ENCODE peak calls at places on chromosomes 3 and 15, in four cellular contexts. T is GM12865, R is IMR-90, G is sigmoid colon. O is an unnamed sample.

GRCh38 chr3:97940034-97940433 is 32.2 kb downstream of the RIOX2 start:
- DNase-seq in T (no peak), R (no peak), G (no peak), O (no peak)

GRCh38 chr3:98482717-98483482 is 14.6 kb upstream of the OR5K2 start:
- DNase-seq in R (no peak), T (peak; percentile 33), G (no peak), O (no peak)

GRCh38 chr15:68646156-68646555 is 67.4 kb downstream of the CORO2B start:
- DNase-seq in R (no peak), G (peak; percentile 60), T (no peak), O (no peak)

GRCh38 chr3:148528024-148528423 is 169.7 kb upstream of the AGTR1 start:
- DNase-seq in G (no peak), T (no peak), R (peak; percentile 15), O (no peak)

GRCh38 chr3:88059380-88060160 is 515 bp downstream of the ZNF654 start:
- DNase-seq in G (peak; percentile 65), R (no peak), T (no peak), O (no peak)

GRCh38 chr3:47681016-47681415 is 100.7 kb downstream of the SMARCC1 start:
- DNase-seq in R (no peak), G (no peak), T (no peak), O (no peak)

GRCh38 chr3:139653582-139653981 is 24.2 kb downstream of the NMNAT3 start:
- DNase-seq in R (no peak), T (no peak), G (no peak), O (no peak)

GRCh38 chr3:95327478-95327877 is 1264.6 kb downstream of the NSUN3 start:
- DNase-seq in T (no peak), G (no peak), R (no peak), O (no peak)

GRCh38 chr15:52481915-52482314 is 46.8 kb downstream of the MYO5A start:
- DNase-seq in G (no peak), R (peak; percentile 84), T (peak; percentile 92), O (peak; percentile 57)

GRCh38 chr3:72347819-72348319 is 500.4 kb downstream of the SHQ1 start:
- DNase-seq in R (no peak), G (peak; percentile 95), T (peak; percentile 84), O (no peak)

GRCh38 chr15:29612096-29612495 is 210.2 kb downstream of the TJP1 start:
- DNase-seq in G (no peak), R (peak; percentile 76), T (no peak), O (peak; percentile 87)

GRCh38 chr15:28959326-28959725 is 73.6 kb downstream of the APBA2 start:
- DNase-seq in T (no peak), G (peak; percentile 2), R (no peak), O (no peak)

GRCh38 chr3:37537914-37538691 is 323.6 kb upstream of the CTDSPL start:
- DNase-seq in R (no peak), T (no peak), G (no peak), O (no peak)

GRCh38 chr3:72427575-72427974 is 420.7 kb downstream of the SHQ1 start:
- DNase-seq in T (peak; percentile 28), G (no peak), R (no peak), O (no peak)

GRCh38 chr3:133980035-133980434 is 49.7 kb downstream of the SLCO2A1 start:
- DNase-seq in R (no peak), G (no peak), T (no peak), O (no peak)

GRCh38 chr15:44468713-44469385 is 41.4 kb downstream of the CTDSPL2 start:
- DNase-seq in R (peak; percentile 83), T (no peak), G (no peak), O (peak; percentile 4)

GRCh38 chr3:170749765-170750477 is 120.1 kb downstream of the RPL22L1 start:
- DNase-seq in T (no peak), G (no peak), R (peak; percentile 36), O (no peak)

GRCh38 chr15:62848631-62849050 is 193.9 kb upstream of the TPM1 start:
- DNase-seq in T (no peak), R (peak; percentile 48), G (peak; percentile 29), O (no peak)

GRCh38 chr3:33792167-33792892 is 6.1 kb upstream of the PDCD6IP start:
- DNase-seq in R (no peak), G (no peak), T (no peak), O (no peak)

GRCh38 chr15:55742498-55742926 is 440 bp downstream of the PRTG start:
- DNase-seq in R (peak; percentile 22), T (peak; percentile 9), G (peak; percentile 72), O (no peak)

GRCh38 chr15:62173215-62173614 is 8.1 kb upstream of the C2CD4B start:
- DNase-seq in R (no peak), T (no peak), G (no peak), O (no peak)

GRCh38 chr15:64161688-64162477 is 939 bp downstream of the PPIB start:
- DNase-seq in R (no peak), G (no peak), T (no peak), O (no peak)

DNA sequence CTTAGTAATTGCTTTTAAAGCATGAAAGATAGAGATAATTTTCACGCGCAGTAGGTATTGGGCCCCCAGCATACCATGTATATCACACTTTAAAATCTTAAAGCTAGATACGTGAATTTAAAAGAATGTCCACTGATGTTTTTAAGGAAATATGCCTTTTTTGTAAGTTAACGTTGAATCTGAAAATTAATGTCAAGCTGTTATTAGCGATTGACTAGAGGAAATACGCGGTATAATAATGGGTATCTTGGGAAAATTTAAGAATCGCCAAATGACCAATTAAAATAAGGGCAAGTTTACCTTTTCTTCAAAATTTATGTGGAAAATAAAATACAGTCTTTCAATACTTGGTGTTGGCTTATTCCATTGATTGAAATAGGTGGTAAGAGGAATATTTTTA is 13.3 kb upstream of the CHD2 start:
- DNase-seq in T (no peak), G (no peak), R (no peak), O (no peak)
- H3K4me3 ChIP-seq in T (no peak overlapping the region), G (peak overlapping the region; percentile 2), R (no peak overlapping the region), O (no peak overlapping the region)

GRCh38 chr3:119146578-119147375 is 812 bp downstream of the TEX55 start:
- DNase-seq in T (no peak), G (no peak), R (no peak), O (no peak)

GRCh38 chr3:119145128-119145499 is 851 bp upstream of the TEX55 start:
- DNase-seq in R (no peak), G (no peak), T (no peak), O (no peak)

GRCh38 chr3:119147494-119147893 is 1.5 kb downstream of the TEX55 start:
- DNase-seq in T (no peak), R (no peak), G (no peak), O (no peak)

GRCh38 chr3:119148493-119149180 is 2.7 kb downstream of the TEX55 start:
- DNase-seq in R (peak; percentile 79), T (no peak), G (no peak), O (peak; percentile 33)

GRCh38 chr3:119145500-119146167 is at the start of gene TEX55:
- DNase-seq in T (peak; percentile 46), R (peak; percentile 61), G (no peak), O (no peak)
- TF ChIP-seq CTCF in T (peak; percentile 69), R (peak; percentile 76), G (no peak), O (peak; percentile 75)

DNA sequence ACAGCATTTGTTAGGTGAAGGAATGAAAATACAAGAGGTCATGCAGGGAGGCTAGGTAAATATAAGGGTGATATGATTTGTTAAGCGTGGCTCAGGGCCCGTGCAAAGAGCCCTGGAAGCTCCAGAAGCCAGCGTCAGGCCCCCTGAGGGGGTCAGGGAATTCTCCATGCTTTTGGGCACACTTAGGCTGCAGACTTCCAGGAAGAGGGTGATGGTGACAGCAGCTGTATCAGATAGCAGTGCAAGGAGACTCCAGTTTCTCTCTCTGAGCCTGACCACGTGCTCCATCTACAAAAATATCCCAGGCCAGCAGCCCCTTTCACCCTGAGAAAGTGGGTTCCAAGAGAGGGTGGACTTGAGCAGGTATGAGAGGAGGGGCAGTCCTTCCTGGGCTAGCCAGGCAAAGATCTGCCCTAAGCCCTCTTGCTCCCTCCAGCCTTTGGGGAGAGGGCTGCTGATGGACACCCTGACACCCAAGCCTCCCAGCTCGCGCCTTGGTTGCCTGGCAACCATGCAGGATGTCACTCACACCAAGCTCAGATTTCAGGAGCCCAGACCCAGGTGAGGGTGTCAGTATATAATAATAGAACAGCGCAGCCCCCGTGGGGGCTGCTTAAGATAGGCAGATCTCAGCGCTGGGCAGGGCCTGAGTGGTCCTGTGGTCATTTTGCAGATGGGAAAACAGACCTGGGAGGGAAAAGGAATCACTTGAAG is 35.8 kb downstream of the ATP2B2 start:
- DNase-seq in T (no peak), R (no peak), G (no peak), O (no peak)
- H3K4me3 ChIP-seq in T (no peak overlapping the region), R (no peak overlapping the region), G (no peak overlapping the region), O (no peak overlapping the region)

GRCh38 chr3:137692803-137693431 is 71.2 kb upstream of the SOX14 start:
- DNase-seq in G (no peak), R (no peak), T (peak; percentile 58), O (no peak)
- TF ChIP-seq CTCF in G (no peak), R (no peak), T (peak; percentile 73), O (no peak)

GRCh38 chr3:79521221-79521848 is 246.5 kb downstream of the ROBO1 start:
- DNase-seq in G (no peak), R (peak; percentile 32), T (peak; percentile 48), O (no peak)
- H3K4me3 ChIP-seq in G (no peak overlapping the region), R (no peak overlapping the region), T (no peak overlapping the region), O (no peak overlapping the region)

O was measured in AG04449.